ENCODE peak calls at places on chromosome 12, in nine cellular contexts. D, O, K, U, Q, V, M, A and F are unnamed samples.

GRCh38 chr12:56029666-56030293 is 8.9 kb downstream of the IKZF4 start:
- DNase-seq in D (no peak), O (peak), K (peak), U (peak), Q (peak), V (peak), M (peak), A (no peak), F (no peak)

GRCh38 chr12:102054345-102054744 is 7.4 kb downstream of the WASHC3 start:
- DNase-seq in D (no peak), O (no peak), K (no peak), U (no peak), Q (no peak), V (no peak), M (no peak), A (no peak), F (no peak)

GRCh38 chr12:76664731-76665130 is 99.2 kb upstream of the ZDHHC17 start:
- DNase-seq in D (no peak), O (no peak), K (no peak), U (no peak), Q (no peak), V (no peak), M (no peak), A (no peak), F (no peak)

GRCh38 chr12:70590549-70591226 is 46.5 kb downstream of the PTPRB start:
- DNase-seq in D (no peak), O (no peak), K (no peak), U (no peak), Q (peak), V (no peak), M (no peak), A (no peak), F (no peak)

GRCh38 chr12:43696154-43696553 is 62.4 kb downstream of the PUS7L start:
- DNase-seq in D (no peak), O (no peak), K (no peak), U (no peak), Q (no peak), V (no peak), M (no peak), A (no peak), F (no peak)

GRCh38 chr12:92987846-92988621 is 58.9 kb upstream of the EEA1 start:
- DNase-seq in D (no peak), O (no peak), K (no peak), U (peak), Q (peak), V (no peak), M (peak), A (peak), F (no peak)

GRCh38 chr12:108190529-108190928 is 61.4 kb downstream of the WSCD2 start:
- DNase-seq in D (no peak), O (no peak), K (no peak), U (no peak), Q (no peak), V (no peak), M (no peak), A (no peak), F (no peak)

GRCh38 chr12:80165741-80166140 is 66.4 kb downstream of the OTOGL start:
- DNase-seq in D (no peak), O (no peak), K (no peak), U (no peak), Q (no peak), V (no peak), M (no peak), A (no peak), F (no peak)

GRCh38 chr12:113082486-113083148 is 26.1 kb downstream of the DTX1 start:
- DNase-seq in D (no peak), O (no peak), K (no peak), U (no peak), Q (no peak), V (no peak), M (no peak), A (peak), F (no peak)

GRCh38 chr12:9931245-9931644 is 925 bp downstream of the CLEC2A start:
- DNase-seq in D (no peak), O (no peak), K (no peak), U (no peak), Q (no peak), V (no peak), M (no peak), A (no peak), F (no peak)

GRCh38 chr12:9928607-9929006 is 3.6 kb downstream of the CLEC2A start:
- DNase-seq in D (no peak), O (no peak), K (no peak), U (no peak), Q (no peak), V (no peak), M (peak), A (no peak), F (no peak)

GRCh38 chr12:9926876-9927275 is 5.3 kb downstream of the CLEC2A start:
- DNase-seq in D (no peak), O (no peak), K (no peak), U (no peak), Q (peak), V (no peak), M (no peak), A (no peak), F (no peak)

GRCh38 chr12:9922429-9922828 is 9.7 kb downstream of the CLEC2A start:
- DNase-seq in D (no peak), O (no peak), K (no peak), U (no peak), Q (no peak), V (no peak), M (no peak), A (no peak), F (no peak)

GRCh38 chr12:9925746-9926393 is 6.3 kb downstream of the CLEC2A start:
- DNase-seq in D (no peak), O (no peak), K (peak), U (no peak), Q (peak), V (no peak), M (peak), A (no peak), F (no peak)
- H3K4me3 ChIP-seq in D (peak), O (no peak), K (no peak), U (no peak), Q (peak), V (peak), M (no peak), A (no peak), F (no peak)

GRCh38 chr12:7905071-7905470 is 30.9 kb downstream of the SLC2A3 start:
- DNase-seq in D (no peak), O (no peak), K (peak), U (no peak), Q (peak), V (no peak), M (no peak), A (no peak), F (no peak)

GRCh38 chr12:7907009-7907408 is 29.0 kb downstream of the SLC2A3 start:
- DNase-seq in D (no peak), O (peak), K (peak), U (peak), Q (peak), V (peak), M (peak), A (no peak), F (no peak)
- TF ChIP-seq CTCF in D (no peak), O (peak), K (peak), U (peak), Q (peak), V (peak), M (peak), A (peak), F (peak)

DNA sequence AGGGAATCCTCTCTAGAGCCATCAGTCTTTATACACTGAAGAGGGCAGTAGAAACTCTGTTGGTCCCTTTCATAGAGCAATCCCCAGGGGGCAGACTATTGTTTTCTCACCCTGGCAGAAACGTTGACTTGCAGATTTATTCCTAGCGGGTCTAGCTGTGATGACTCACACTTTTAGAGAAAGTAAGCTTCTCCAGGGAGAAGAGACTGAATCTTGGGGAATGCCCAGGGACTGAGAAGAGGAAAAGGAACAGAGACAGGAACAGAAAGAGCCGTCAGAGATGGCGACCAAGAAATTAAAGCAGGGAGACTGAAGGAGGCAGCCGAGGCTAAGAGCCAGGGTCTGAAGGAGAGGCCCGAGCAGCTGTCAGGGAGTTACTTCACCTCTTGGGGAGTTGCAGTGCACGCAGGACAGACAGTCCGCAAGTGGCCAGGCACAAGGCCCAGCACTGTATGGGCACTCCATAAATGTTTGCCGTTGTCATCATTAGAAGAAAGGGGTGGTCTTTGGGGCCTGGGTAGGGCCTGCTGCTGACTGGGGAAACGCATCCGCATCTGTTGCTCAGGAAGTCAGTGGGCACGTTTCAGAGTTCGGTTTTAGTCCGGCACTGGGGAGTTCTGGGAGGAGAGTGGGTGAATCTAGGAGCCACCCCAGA is 13.0 kb downstream of the PLEKHG6 start:
- DNase-seq in D (no peak), O (peak), K (peak), U (no peak), Q (peak), V (no peak), M (peak), A (peak), F (peak)
- H3K4me3 ChIP-seq in D (peak), O (no peak), K (no peak), U (no peak), Q (no peak), V (no peak), M (peak), A (no peak), F (peak)

GRCh38 chr12:75658826-75659823 is 147.7 kb upstream of the KRR1 start:
- DNase-seq in D (no peak), O (no peak), K (peak), U (no peak), Q (peak), V (no peak), M (no peak), A (no peak), F (no peak)
- TF ChIP-seq CTCF in D (no peak), O (no peak), K (no peak), U (no peak), Q (no peak), V (no peak), M (no peak), A (no peak), F (no peak)